ENCODE peak calls at places on chromosomes 6 and 20, in eight cellular contexts. R is neural crest cell, Z is AG08396, A is NCI-H1092 treated with DMSO at 0.1 percent for 48 hours, L is fibroblast of lung, J is hepatocyte, Y is iris pigment epithelial cell, G is SJSA1. S is an unnamed sample.

GRCh38 chr6:143339223-143339622 is 111.3 kb downstream of the ADAT2 start:
- DNase-seq in R (no peak), Z (no peak), A (no peak), L (no peak), J (no peak), Y (no peak), G (no peak), S (no peak)

GRCh38 chr20:38523697-38524096 is 51.1 kb downstream of the RALGAPB start:
- DNase-seq in R (no peak), Z (peak), A (no peak), L (peak), J (no peak), Y (peak), G (no peak), S (peak)

GRCh38 chr6:90497411-90497810 is 89.5 kb downstream of the MAP3K7 start:
- DNase-seq in R (no peak), Z (no peak), A (no peak), L (no peak), J (no peak), Y (no peak), G (no peak), S (no peak)

GRCh38 chr6:82612475-82612874 is 248.9 kb downstream of the TPBG start:
- DNase-seq in R (no peak), Z (no peak), A (no peak), L (peak), J (no peak), Y (no peak), G (no peak), S (no peak)

GRCh38 chr6:115544765-115545409 is 515.8 kb downstream of the FRK start:
- DNase-seq in R (no peak), Z (no peak), A (no peak), L (no peak), J (no peak), Y (no peak), G (no peak), S (no peak)

GRCh38 chr20:37344506-37345338 is 1.2 kb upstream of the SRC start:
- DNase-seq in R (no peak), Z (no peak), A (no peak), L (no peak), J (peak), Y (no peak), G (no peak), S (no peak)

GRCh38 chr6:16700202-16700997 is 60.9 kb downstream of the ATXN1 start:
- DNase-seq in R (no peak), Z (no peak), A (no peak), L (peak), J (no peak), Y (no peak), G (no peak), S (no peak)

GRCh38 chr6:148217051-148217450 is 125.6 kb upstream of the SASH1 start:
- DNase-seq in R (no peak), Z (no peak), A (no peak), L (no peak), J (no peak), Y (no peak), G (no peak), S (no peak)

GRCh38 chr20:53222932-53223331 is 250.8 kb downstream of the TSHZ2 start:
- DNase-seq in R (no peak), Z (no peak), A (no peak), L (no peak), J (no peak), Y (no peak), G (no peak), S (no peak)

S was measured in COLO829.